ENCODE peak calls at places on chromosomes 2 and 18, in five cellular contexts. One of them, this sample, is unnamed.

GRCh38 chr2:26429779-26430654 is 28.3 kb downstream of the DRC1 start:
- DNase-seq in iris pigment epithelial cell: peak
- DNase-seq in C1 segment of cervical spinal cord: peak
- DNase-seq in activated CD4-positive, alpha-beta memory T cell treated with anti-CD3 and anti-CD28 coated beads, Interleukin-2, amount 10 ng/mL, durations not matched to agents 7 days and 5 days: no peak
- DNase-seq in cardiac muscle cell: no peak
- DNase-seq in this sample: no peak

GRCh38 chr2:42568431-42569115 is at the start of gene MTA3:
- DNase-seq in activated CD4-positive, alpha-beta memory T cell treated with anti-CD3 and anti-CD28 coated beads, Interleukin-2, amount 10 ng/mL, durations not matched to agents 7 days and 5 days: peak
- DNase-seq in cardiac muscle cell: peak
- DNase-seq in C1 segment of cervical spinal cord: peak
- DNase-seq in iris pigment epithelial cell: peak
- DNase-seq in this sample: peak

GRCh38 chr2:128442891-128443302 is 124.2 kb upstream of the HS6ST1 start:
- DNase-seq in activated CD4-positive, alpha-beta memory T cell treated with anti-CD3 and anti-CD28 coated beads, Interleukin-2, amount 10 ng/mL, durations not matched to agents 7 days and 5 days: peak
- DNase-seq in iris pigment epithelial cell: peak
- DNase-seq in C1 segment of cervical spinal cord: no peak
- DNase-seq in cardiac muscle cell: peak
- DNase-seq in this sample: peak

GRCh38 chr2:234492687-234493086 is 4.2 kb downstream of the ARL4C start:
- DNase-seq in iris pigment epithelial cell: no peak
- DNase-seq in cardiac muscle cell: no peak
- DNase-seq in activated CD4-positive, alpha-beta memory T cell treated with anti-CD3 and anti-CD28 coated beads, Interleukin-2, amount 10 ng/mL, durations not matched to agents 7 days and 5 days: peak
- DNase-seq in C1 segment of cervical spinal cord: no peak
- DNase-seq in this sample: no peak

GRCh38 chr18:33761363-33761762 is 183.3 kb downstream of the ASXL3 start:
- DNase-seq in activated CD4-positive, alpha-beta memory T cell treated with anti-CD3 and anti-CD28 coated beads, Interleukin-2, amount 10 ng/mL, durations not matched to agents 7 days and 5 days: no peak
- DNase-seq in iris pigment epithelial cell: peak
- DNase-seq in cardiac muscle cell: peak
- DNase-seq in C1 segment of cervical spinal cord: no peak
- DNase-seq in this sample: peak

GRCh38 chr2:187654535-187654934 is 100.3 kb upstream of the TFPI start:
- DNase-seq in iris pigment epithelial cell: no peak
- DNase-seq in cardiac muscle cell: no peak
- DNase-seq in C1 segment of cervical spinal cord: no peak
- DNase-seq in activated CD4-positive, alpha-beta memory T cell treated with anti-CD3 and anti-CD28 coated beads, Interleukin-2, amount 10 ng/mL, durations not matched to agents 7 days and 5 days: no peak
- DNase-seq in this sample: no peak

GRCh38 chr2:96763511-96764252 is 3.0 kb downstream of the CNNM4 start:
- DNase-seq in C1 segment of cervical spinal cord: no peak
- DNase-seq in activated CD4-positive, alpha-beta memory T cell treated with anti-CD3 and anti-CD28 coated beads, Interleukin-2, amount 10 ng/mL, durations not matched to agents 7 days and 5 days: no peak
- DNase-seq in cardiac muscle cell: peak
- DNase-seq in iris pigment epithelial cell: no peak
- DNase-seq in this sample: no peak

GRCh38 chr2:161370981-161371380 is 45.1 kb upstream of the TBR1 start:
- DNase-seq in iris pigment epithelial cell: no peak
- DNase-seq in C1 segment of cervical spinal cord: no peak
- DNase-seq in cardiac muscle cell: peak
- DNase-seq in activated CD4-positive, alpha-beta memory T cell treated with anti-CD3 and anti-CD28 coated beads, Interleukin-2, amount 10 ng/mL, durations not matched to agents 7 days and 5 days: no peak
- DNase-seq in this sample: no peak

GRCh38 chr2:207836526-207837133 is 66.9 kb upstream of the FZD5 start:
- DNase-seq in cardiac muscle cell: peak
- DNase-seq in iris pigment epithelial cell: no peak
- DNase-seq in C1 segment of cervical spinal cord: no peak
- DNase-seq in activated CD4-positive, alpha-beta memory T cell treated with anti-CD3 and anti-CD28 coated beads, Interleukin-2, amount 10 ng/mL, durations not matched to agents 7 days and 5 days: peak
- DNase-seq in this sample: no peak

GRCh38 chr2:44602446-44602845 is 240.7 kb downstream of the CAMKMT start:
- DNase-seq in activated CD4-positive, alpha-beta memory T cell treated with anti-CD3 and anti-CD28 coated beads, Interleukin-2, amount 10 ng/mL, durations not matched to agents 7 days and 5 days: no peak
- DNase-seq in cardiac muscle cell: no peak
- DNase-seq in iris pigment epithelial cell: no peak
- DNase-seq in C1 segment of cervical spinal cord: no peak
- DNase-seq in this sample: no peak

GRCh38 chr2:141554810-141555209 is 576.0 kb downstream of the LRP1B start:
- DNase-seq in cardiac muscle cell: peak
- DNase-seq in activated CD4-positive, alpha-beta memory T cell treated with anti-CD3 and anti-CD28 coated beads, Interleukin-2, amount 10 ng/mL, durations not matched to agents 7 days and 5 days: no peak
- DNase-seq in iris pigment epithelial cell: peak
- DNase-seq in C1 segment of cervical spinal cord: peak
- DNase-seq in this sample: peak

GRCh38 chr2:121066526-121066925 is 218.5 kb downstream of the TFCP2L1 start:
- DNase-seq in activated CD4-positive, alpha-beta memory T cell treated with anti-CD3 and anti-CD28 coated beads, Interleukin-2, amount 10 ng/mL, durations not matched to agents 7 days and 5 days: no peak
- DNase-seq in iris pigment epithelial cell: peak
- DNase-seq in cardiac muscle cell: no peak
- DNase-seq in C1 segment of cervical spinal cord: no peak
- DNase-seq in this sample: no peak

GRCh38 chr2:121408641-121409040 is 122.0 kb upstream of the RNU4ATAC start:
- DNase-seq in iris pigment epithelial cell: peak
- DNase-seq in activated CD4-positive, alpha-beta memory T cell treated with anti-CD3 and anti-CD28 coated beads, Interleukin-2, amount 10 ng/mL, durations not matched to agents 7 days and 5 days: no peak
- DNase-seq in cardiac muscle cell: no peak
- DNase-seq in C1 segment of cervical spinal cord: no peak
- DNase-seq in this sample: no peak

GRCh38 chr2:207182916-207183315 is 17.2 kb upstream of the KLF7 start:
- DNase-seq in cardiac muscle cell: no peak
- DNase-seq in activated CD4-positive, alpha-beta memory T cell treated with anti-CD3 and anti-CD28 coated beads, Interleukin-2, amount 10 ng/mL, durations not matched to agents 7 days and 5 days: no peak
- DNase-seq in iris pigment epithelial cell: peak
- DNase-seq in C1 segment of cervical spinal cord: no peak
- DNase-seq in this sample: no peak

GRCh38 chr2:67952066-67952465 is 110.7 kb downstream of the C1D start:
- DNase-seq in cardiac muscle cell: no peak
- DNase-seq in iris pigment epithelial cell: no peak
- DNase-seq in C1 segment of cervical spinal cord: no peak
- DNase-seq in activated CD4-positive, alpha-beta memory T cell treated with anti-CD3 and anti-CD28 coated beads, Interleukin-2, amount 10 ng/mL, durations not matched to agents 7 days and 5 days: no peak
- DNase-seq in this sample: no peak